ENCODE peak calls at places on chromosomes 3 and 15, in ten cellular contexts. M, A, I, S, T, J, U, F, B and C are unnamed samples.
A peak's percentile ranks its signal among the peaks of the same experiment; 100 is the strongest.

GRCh38 chr15:101004500-101004899 is 85.3 kb downstream of the LRRK1 start:
- DNase-seq in M (no peak), A (no peak), S (no peak), B (no peak), J (no peak), U (no peak), I (no peak), T (no peak), F (no peak), C (no peak)

GRCh38 chr3:60669636-60670035 is 581.6 kb downstream of the FHIT start:
- DNase-seq in F (no peak), J (no peak), M (no peak), A (no peak), T (no peak), S (no peak), I (no peak), U (no peak), B (no peak), C (no peak)

GRCh38 chr15:38481113-38481512 is 27.2 kb downstream of the FAM98B start:
- DNase-seq in S (no peak), U (no peak), T (no peak), I (no peak), F (no peak), A (no peak), J (no peak), B (no peak), M (no peak), C (no peak)

GRCh38 chr3:170584585-170585007 is 1.3 kb downstream of the SLC7A14 start:
- DNase-seq in J (no peak), T (peak; percentile 42), A (peak; percentile 87), M (peak; percentile 43), I (peak; percentile 43), F (peak; percentile 56), S (no peak), U (peak; percentile 7), B (peak; percentile 9), C (peak; percentile 6)

GRCh38 chr3:16740531-16740930 is 135.3 kb upstream of the DAZL start:
- DNase-seq in F (peak; percentile 53), I (no peak), T (no peak), J (no peak), M (no peak), S (no peak), B (no peak), A (no peak), U (no peak), C (no peak)

GRCh38 chr15:56244237-56244810 is 645 bp upstream of the RFX7 start:
- DNase-seq in A (peak; percentile 5), T (peak; percentile 36), I (no peak), F (peak; percentile 87), U (peak; percentile 3), S (peak; percentile 54), M (peak; percentile 94), J (no peak), B (peak; percentile 6), C (peak; percentile 10)

GRCh38 chr15:101562428-101563059 is 73.0 kb upstream of the PCSK6 start:
- DNase-seq in A (no peak), I (no peak), T (no peak), F (no peak), S (no peak), U (no peak), J (no peak), B (no peak), M (no peak), C (no peak)

GRCh38 chr3:124769462-124769861 is 39.2 kb downstream of the UMPS start:
- DNase-seq in B (no peak), A (no peak), J (no peak), T (no peak), M (no peak), S (no peak), U (no peak), I (no peak), F (no peak), C (no peak)

GRCh38 chr15:97745481-97746071 is 214.9 kb upstream of the ARRDC4 start:
- DNase-seq in J (no peak), B (no peak), I (peak; percentile 3), T (no peak), S (no peak), M (peak; percentile 24), A (peak; percentile 62), U (no peak), F (no peak), C (no peak)

GRCh38 chr15:64112904-64113303 is 17.1 kb downstream of the SNX1 start:
- DNase-seq in S (no peak), B (no peak), U (no peak), M (no peak), I (no peak), F (no peak), T (no peak), J (no peak), A (no peak), C (no peak)

GRCh38 chr15:85494035-85494793 is 113.8 kb downstream of the AKAP13 start:
- DNase-seq in A (peak; percentile 96), I (no peak), S (no peak), M (peak; percentile 89), J (no peak), B (no peak), F (peak; percentile 93), T (no peak), U (no peak), C (no peak)

GRCh38 chr3:49022751-49023171 is 840 bp downstream of the NDUFAF3 start:
- DNase-seq in A (no peak), F (no peak), B (no peak), U (no peak), J (no peak), S (no peak), T (no peak), I (no peak), M (peak; percentile 13), C (no peak)

GRCh38 chr15:42329161-42329560 is 30.1 kb upstream of the CAPN3 start:
- DNase-seq in S (no peak), F (no peak), A (peak; percentile 51), J (no peak), U (no peak), B (no peak), I (no peak), M (no peak), T (no peak), C (no peak)

GRCh38 chr15:99708563-99708962 is 24.7 kb downstream of the LYSMD4 start:
- DNase-seq in T (peak; percentile 2), I (no peak), A (peak; percentile 83), F (peak; percentile 91), J (no peak), M (peak; percentile 84), U (no peak), S (no peak), B (no peak), C (no peak)

GRCh38 chr3:138180375-138181029 is 5.8 kb upstream of the DBR1 start:
- DNase-seq in I (no peak), F (peak; percentile 27), U (peak; percentile 12), A (peak; percentile 61), T (no peak), S (no peak), B (peak; percentile 12), J (no peak), M (peak; percentile 39), C (peak; percentile 7)

GRCh38 chr3:138369151-138369900 is 20.9 kb downstream of the MRAS start:
- DNase-seq in F (no peak), I (no peak), J (no peak), S (no peak), U (no peak), M (no peak), A (no peak), T (no peak), B (no peak), C (no peak)

GRCh38 chr15:31869640-31870335 is 160.5 kb upstream of the CHRNA7 start:
- DNase-seq in A (no peak), M (no peak), F (no peak), T (no peak), U (no peak), J (no peak), B (no peak), S (no peak), I (no peak), C (no peak)

GRCh38 chr3:120442975-120443517 is 7.7 kb downstream of the FSTL1 start:
- DNase-seq in F (no peak), B (no peak), T (no peak), S (no peak), I (no peak), U (no peak), M (no peak), J (no peak), A (no peak), C (no peak)

GRCh38 chr15:75654201-75654907 is 6.6 kb downstream of the SNX33 start:
- DNase-seq in S (no peak), A (no peak), F (no peak), M (no peak), T (no peak), J (no peak), U (no peak), I (no peak), B (no peak), C (no peak)

GRCh38 chr15:36130641-36131310 is 448.6 kb upstream of the CDIN1 start:
- DNase-seq in B (no peak), A (no peak), I (no peak), J (no peak), M (peak; percentile 56), F (no peak), S (no peak), U (no peak), T (no peak), C (no peak)

GRCh38 chr3:55206000-55206399 is 278.1 kb upstream of the LRTM1 start:
- DNase-seq in I (no peak), A (no peak), J (no peak), F (peak; percentile 79), M (no peak), B (no peak), U (no peak), S (no peak), T (no peak), C (no peak)

GRCh38 chr3:8702560-8702959 is 31.0 kb upstream of the CAV3 start:
- DNase-seq in J (no peak), T (no peak), I (no peak), A (no peak), U (no peak), M (no peak), F (no peak), S (no peak), B (no peak), C (no peak)

GRCh38 chr3:185823280-185824044 is 1.4 kb downstream of the IGF2BP2 start:
- DNase-seq in B (no peak), S (peak; percentile 1), A (no peak), I (peak; percentile 25), F (peak; percentile 62), T (peak; percentile 72), M (no peak), U (no peak), J (no peak), C (no peak)

GRCh38 chr15:100340721-100341661 is 784 bp downstream of the ADAMTS17 start:
- DNase-seq in I (peak; percentile 28), T (peak; percentile 43), F (no peak), U (no peak), A (no peak), S (no peak), B (no peak), M (no peak), J (no peak), C (peak; percentile 22)

GRCh38 chr3:187986514-187986934 is 167.4 kb upstream of the LPP start:
- DNase-seq in I (peak; percentile 33), B (no peak), F (peak; percentile 97), S (no peak), T (no peak), A (no peak), U (no peak), J (no peak), M (peak; percentile 93), C (no peak)

GRCh38 chr3:13508496-13508895 is 28.4 kb downstream of the HDAC11 start:
- DNase-seq in B (no peak), J (no peak), S (no peak), T (no peak), A (no peak), I (no peak), U (no peak), M (no peak), F (no peak), C (no peak)